ENCODE peak calls at places on chromosomes 11 and 22, in ten cellular contexts. F, Z, O, J, S, R, A, Y, T and C are unnamed samples.

GRCh38 chr11:35945137-35945518 is 1.3 kb downstream of the LDLRAD3 start:
- DNase-seq in Y (no peak), T (no peak), O (no peak), R (no peak), A (no peak), S (peak; percentile 19), Z (no peak), F (no peak), J (no peak), C (no peak)

GRCh38 chr11:64696045-64696444 is 27.0 kb downstream of the NRXN2 start:
- DNase-seq in F (no peak), S (no peak), R (no peak), T (no peak), O (no peak), J (no peak), Y (no peak), A (no peak), Z (no peak), C (no peak)

GRCh38 chr11:79794484-79795393 is 353.9 kb upstream of the TENM4 start:
- DNase-seq in F (no peak), S (no peak), Y (no peak), O (no peak), J (no peak), A (no peak), T (peak; percentile 54), R (peak; percentile 31), Z (no peak), C (no peak)

GRCh38 chr11:75633409-75634011 is 35.3 kb downstream of the MAP6 start:
- DNase-seq in Z (no peak), S (no peak), J (no peak), T (no peak), A (no peak), F (no peak), O (peak; percentile 67), Y (no peak), R (no peak), C (no peak)

GRCh38 chr11:12086271-12087074 is 23.9 kb upstream of the MICAL2 start:
- DNase-seq in S (peak; percentile 49), J (peak; percentile 44), A (peak; percentile 87), O (peak; percentile 77), F (peak; percentile 65), T (no peak), R (peak; percentile 45), Z (peak; percentile 85), Y (no peak), C (peak; percentile 95)

GRCh38 chr22:45163074-45163416 is 680 bp upstream of the NUP50 start:
- DNase-seq in A (no peak), O (peak; percentile 62), S (no peak), R (no peak), Z (no peak), J (peak; percentile 45), T (no peak), F (no peak), Y (peak; percentile 52), C (no peak)

GRCh38 chr22:40176921-40177737 is 596 bp upstream of the TNRC6B start:
- DNase-seq in O (peak; percentile 79), Z (no peak), Y (peak; percentile 68), J (peak; percentile 68), T (peak; percentile 69), F (no peak), S (peak; percentile 56), A (peak; percentile 61), R (no peak), C (peak; percentile 64)

GRCh38 chr22:19713650-19714319 is 518 bp upstream of the SEPTIN5 start:
- DNase-seq in O (peak; percentile 38), F (no peak), J (no peak), Z (no peak), Y (no peak), A (no peak), T (no peak), S (no peak), R (no peak), C (no peak)

GRCh38 chr11:9362393-9362863 is 22.0 kb upstream of the IPO7 start:
- DNase-seq in S (no peak), R (no peak), T (no peak), Z (peak; percentile 32), Y (no peak), A (no peak), J (no peak), F (no peak), O (no peak), C (no peak)

GRCh38 chr11:83681944-83682644 is 395.9 kb upstream of the CCDC90B start:
- DNase-seq in J (no peak), T (peak; percentile 16), Z (no peak), Y (no peak), F (no peak), A (no peak), R (no peak), O (no peak), S (no peak), C (no peak)

GRCh38 chr11:95576149-95576851 is 213.3 kb downstream of the FAM76B start:
- DNase-seq in A (no peak), S (no peak), O (no peak), Z (no peak), Y (no peak), J (no peak), T (no peak), R (no peak), F (no peak), C (no peak)

GRCh38 chr22:50529416-50530279 is at the start of gene TYMP:
- DNase-seq in O (peak; percentile 78), A (no peak), F (no peak), T (peak; percentile 49), Z (no peak), R (peak; percentile 81), S (peak; percentile 50), J (peak; percentile 65), Y (peak; percentile 73), C (no peak)

GRCh38 chr11:32790916-32791315 is 3.5 kb downstream of the CCDC73 start:
- DNase-seq in Z (no peak), O (no peak), S (no peak), A (no peak), Y (no peak), J (no peak), R (no peak), F (no peak), T (no peak), C (no peak)

GRCh38 chr22:32701021-32701420 is 100.5 kb upstream of the TIMP3 start:
- DNase-seq in R (no peak), A (no peak), F (no peak), Y (no peak), S (no peak), O (no peak), J (no peak), T (no peak), Z (no peak), C (no peak)

GRCh38 chr11:86811637-86812321 is 11.4 kb downstream of the PRSS23 start:
- DNase-seq in Y (no peak), F (no peak), Z (no peak), T (no peak), O (peak; percentile 68), A (peak; percentile 24), S (no peak), J (peak; percentile 69), R (no peak), C (peak; percentile 84)

GRCh38 chr11:109939176-109939810 is 153.9 kb upstream of the ZC3H12C start:
- DNase-seq in J (peak; percentile 76), R (peak; percentile 40), O (peak; percentile 87), A (peak; percentile 80), S (no peak), F (no peak), T (peak; percentile 29), Y (peak; percentile 34), Z (no peak), C (peak; percentile 68)
- TF ChIP-seq CTCF in J (peak; percentile 55), R (peak; percentile 39), O (peak; percentile 80), A (peak; percentile 61), S (no peak), F (no peak), T (peak; percentile 37), Y (peak; percentile 68), Z (no peak), C (peak; percentile 79)

DNA sequence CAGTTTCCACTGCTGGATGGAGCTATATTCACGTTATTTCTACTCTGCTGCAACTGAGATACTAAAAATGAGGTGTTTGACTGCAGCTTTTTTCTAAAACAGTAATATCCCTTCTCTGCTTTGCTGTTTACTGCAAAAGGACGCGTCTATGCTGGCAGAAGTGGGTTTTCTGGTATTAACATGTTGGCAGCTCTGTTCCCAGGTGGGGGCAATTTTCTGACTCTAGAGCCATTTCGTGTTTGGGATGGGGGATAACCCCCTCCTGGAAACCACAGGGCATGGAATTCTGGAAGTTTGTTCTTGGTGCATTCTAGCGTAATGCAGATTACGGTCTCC is 4.9 kb downstream of the GRK2 start:
- DNase-seq in Z (no peak), J (no peak), F (no peak), O (no peak), T (no peak), S (no peak), R (no peak), A (no peak), Y (no peak), C (no peak)
- H3K27ac ChIP-seq in Z (peak overlapping the region; percentile 63), J (peak overlapping the region; percentile 84), F (peak overlapping the region; percentile 69), O (no peak overlapping the region), T (peak overlapping the region; percentile 95), S (no peak overlapping the region), R (peak overlapping the region; percentile 78), A (no peak overlapping the region), Y (peak overlapping the region; percentile 98), C (no peak overlapping the region)

GRCh38 chr11:130783322-130783721 is 133.0 kb downstream of the SNX19 start:
- DNase-seq in F (no peak), S (no peak), T (no peak), Z (no peak), A (no peak), J (no peak), O (no peak), Y (no peak), R (no peak), C (no peak)
- H3K4me3 ChIP-seq in F (peak overlapping the region; percentile 45), S (no peak overlapping the region), T (no peak overlapping the region), Z (no peak overlapping the region), A (no peak overlapping the region), J (no peak overlapping the region), O (no peak overlapping the region), Y (no peak overlapping the region), R (no peak overlapping the region), C (no peak overlapping the region)

GRCh38 chr11:27718346-27718852 is 18.1 kb upstream of the BDNF start:
- DNase-seq in Z (no peak), J (no peak), O (peak; percentile 65), F (no peak), S (no peak), A (peak; percentile 57), R (no peak), Y (no peak), T (no peak), C (peak; percentile 84)

GRCh38 chr11:27716850-27717249 is 16.6 kb upstream of the BDNF start:
- DNase-seq in Z (no peak), R (no peak), T (no peak), A (no peak), S (no peak), J (no peak), Y (no peak), O (no peak), F (no peak), C (no peak)

GRCh38 chr11:27716216-27716615 is 16.0 kb upstream of the BDNF start:
- DNase-seq in A (no peak), J (no peak), Z (no peak), Y (no peak), F (no peak), T (no peak), O (no peak), S (no peak), R (no peak), C (no peak)

GRCh38 chr11:27717801-27718229 is 17.6 kb upstream of the BDNF start:
- DNase-seq in J (no peak), O (no peak), S (no peak), F (no peak), R (no peak), Z (no peak), T (no peak), Y (no peak), A (peak; percentile 6), C (no peak)

GRCh38 chr11:27717377-27717776 is 17.1 kb upstream of the BDNF start:
- DNase-seq in A (peak; percentile 28), Y (no peak), J (no peak), Z (no peak), R (no peak), T (no peak), S (no peak), O (no peak), F (no peak), C (no peak)
- TF ChIP-seq CTCF in A (peak; percentile 6), Y (peak; percentile 43), J (no peak), Z (no peak), R (no peak), T (no peak), S (no peak), O (peak; percentile 25), F (no peak), C (peak; percentile 36)